ENCODE peak calls at places on chromosomes 12 and 14, in nine cellular contexts. P is ovary, J is IMR-90, Q is tibial nerve, U is A549, H is HepG2, R is GM12891, A is uterus, L is right lobe of liver. W is an unnamed sample.

GRCh38 chr12:52867636-52868035 is 18.8 kb upstream of the KRT78 start:
- DNase-seq in H (no peak), J (no peak), R (no peak), L (peak; percentile 53), U (peak; percentile 76), P (peak; percentile 32), Q (peak; percentile 42), A (no peak), W (no peak)

GRCh38 chr14:61468063-61468825 is 146.9 kb downstream of the PRKCH start:
- DNase-seq in R (no peak), U (no peak), Q (no peak), L (no peak), A (no peak), H (no peak), J (no peak), P (no peak), W (no peak)

GRCh38 chr14:100332797-100333196 is 9.7 kb downstream of the SLC25A47 start:
- DNase-seq in J (no peak), U (no peak), H (no peak), P (no peak), Q (no peak), L (no peak), R (no peak), A (no peak), W (no peak)

GRCh38 chr12:3032770-3033537 is 44.2 kb upstream of the TSPAN9 start:
- DNase-seq in A (no peak), H (no peak), Q (no peak), U (no peak), J (no peak), P (no peak), R (no peak), L (peak; percentile 43), W (no peak)

GRCh38 chr14:21455592-21455911 is 371 bp downstream of the CHD8 start:
- DNase-seq in H (no peak), R (no peak), Q (no peak), A (no peak), L (no peak), P (no peak), U (no peak), J (no peak), W (no peak)

GRCh38 chr14:22474730-22475351 is 114.2 kb downstream of the DAD1 start:
- DNase-seq in Q (no peak), U (no peak), J (peak; percentile 2), L (no peak), R (no peak), H (no peak), A (no peak), P (no peak), W (no peak)

GRCh38 chr12:15851919-15852318 is 30.3 kb upstream of the STRAP start:
- DNase-seq in H (no peak), A (no peak), P (no peak), L (no peak), R (no peak), Q (no peak), U (no peak), J (no peak), W (no peak)

GRCh38 chr14:53331247-53331646 is 178.1 kb upstream of the DDHD1 start:
- DNase-seq in Q (no peak), A (no peak), H (no peak), J (peak; percentile 93), U (no peak), P (no peak), L (no peak), R (no peak), W (no peak)

GRCh38 chr12:131775904-131776889 is 52.0 kb upstream of the MMP17 start:
- DNase-seq in L (no peak), U (no peak), J (no peak), A (no peak), P (no peak), R (no peak), Q (no peak), H (no peak), W (no peak)

GRCh38 chr12:3130053-3130805 is 53.0 kb downstream of the TSPAN9 start:
- DNase-seq in R (no peak), A (no peak), P (no peak), L (peak; percentile 52), H (no peak), Q (no peak), U (no peak), J (peak; percentile 19), W (no peak)

GRCh38 chr14:60164404-60164716 is 838 bp downstream of the DHRS7 start:
- DNase-seq in U (no peak), J (no peak), Q (no peak), P (no peak), R (no peak), H (peak; percentile 57), L (no peak), A (no peak), W (no peak)

GRCh38 chr14:60163741-60164140 is 1.5 kb downstream of the DHRS7 start:
- DNase-seq in H (no peak), L (no peak), Q (no peak), P (no peak), J (no peak), A (no peak), R (no peak), U (no peak), W (no peak)

GRCh38 chr14:60164717-60165546 is at the start of gene DHRS7:
- DNase-seq in L (peak; percentile 93), A (peak; percentile 80), H (peak; percentile 62), P (peak; percentile 83), R (peak; percentile 65), U (peak; percentile 82), Q (peak; percentile 65), J (peak; percentile 71), W (peak; percentile 56)

GRCh38 chr14:60166144-60166543 is 946 bp upstream of the DHRS7 start:
- DNase-seq in Q (no peak), P (no peak), A (no peak), U (no peak), R (no peak), H (no peak), L (no peak), J (no peak), W (no peak)

DNA sequence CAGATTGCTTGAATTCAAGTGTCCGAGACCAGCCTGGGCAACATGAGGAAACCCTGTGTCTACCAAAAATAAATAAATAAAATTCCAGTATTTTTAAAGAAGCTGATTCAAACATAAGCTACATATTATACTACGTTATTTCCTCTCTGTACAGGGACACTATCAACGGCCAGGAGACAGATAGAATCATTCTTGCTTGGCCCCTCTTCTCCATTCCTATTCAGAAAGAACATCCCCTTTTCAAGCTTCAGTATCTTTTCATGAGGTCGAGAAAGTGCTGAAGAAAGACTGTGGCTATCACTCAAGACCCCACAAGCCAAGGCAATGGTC is 314 bp upstream of the DHRS7 start:
- DNase-seq in J (no peak), Q (no peak), H (no peak), L (no peak), A (no peak), P (no peak), R (no peak), U (no peak), W (no peak)
- TF ChIP-seq POLR2A in J (no peak), Q (no peak), H (no peak), L (no peak), A (no peak), P (no peak), R (no peak), U (no peak), W (no peak)

GRCh38 chr14:31188744-31189143 is 18.8 kb downstream of the HECTD1 start:
- DNase-seq in P (no peak), U (no peak), H (no peak), Q (no peak), R (no peak), L (no peak), A (no peak), J (no peak), W (no peak)

GRCh38 chr14:31194095-31194494 is 13.5 kb downstream of the HECTD1 start:
- DNase-seq in J (peak; percentile 54), H (no peak), L (no peak), Q (no peak), R (no peak), P (no peak), U (no peak), A (no peak), W (no peak)

GRCh38 chr14:31190717-31191263 is 16.8 kb downstream of the HECTD1 start:
- DNase-seq in L (no peak), P (no peak), U (no peak), H (no peak), A (no peak), R (no peak), J (no peak), Q (no peak), W (no peak)

GRCh38 chr14:31189346-31190219 is 18.0 kb downstream of the HECTD1 start:
- DNase-seq in R (no peak), Q (no peak), A (no peak), P (no peak), L (no peak), U (no peak), H (no peak), J (no peak), W (no peak)

DNA sequence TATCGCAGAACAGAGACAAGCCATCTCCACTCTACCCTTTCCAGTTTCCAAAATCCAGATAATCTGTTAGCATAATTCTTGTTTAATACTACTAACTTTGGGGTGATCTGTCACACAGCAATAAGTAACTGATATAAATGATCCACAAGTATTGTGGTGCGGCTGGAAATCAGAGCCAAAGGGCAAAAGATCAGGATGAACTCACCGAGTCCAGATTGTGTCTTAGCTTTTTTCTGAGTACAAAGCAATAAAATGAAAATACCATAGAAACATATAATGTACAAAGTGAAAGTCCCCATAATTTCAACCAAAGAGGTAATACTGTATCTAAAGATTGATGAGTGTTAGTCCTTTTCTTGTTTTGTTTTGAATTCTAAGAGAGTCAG is 17.4 kb downstream of the HECTD1 start:
- DNase-seq in R (no peak), P (no peak), A (no peak), J (no peak), Q (no peak), U (no peak), H (no peak), L (no peak), W (no peak)
- TF ChIP-seq POLR2A in R (no peak), P (no peak), A (no peak), J (no peak), Q (no peak), U (no peak), H (no peak), L (no peak), W (no peak)

GRCh38 chr12:54383041-54383609 is 1.4 kb downstream of the ZNF385A start:
- DNase-seq in U (peak; percentile 83), P (no peak), A (no peak), R (no peak), Q (no peak), L (no peak), H (no peak), J (peak; percentile 96), W (peak; percentile 81)
- TF ChIP-seq POLR2A in U (no peak), P (no peak), A (no peak), R (no peak), Q (no peak), L (no peak), H (no peak), J (no peak), W (no peak)

DNA sequence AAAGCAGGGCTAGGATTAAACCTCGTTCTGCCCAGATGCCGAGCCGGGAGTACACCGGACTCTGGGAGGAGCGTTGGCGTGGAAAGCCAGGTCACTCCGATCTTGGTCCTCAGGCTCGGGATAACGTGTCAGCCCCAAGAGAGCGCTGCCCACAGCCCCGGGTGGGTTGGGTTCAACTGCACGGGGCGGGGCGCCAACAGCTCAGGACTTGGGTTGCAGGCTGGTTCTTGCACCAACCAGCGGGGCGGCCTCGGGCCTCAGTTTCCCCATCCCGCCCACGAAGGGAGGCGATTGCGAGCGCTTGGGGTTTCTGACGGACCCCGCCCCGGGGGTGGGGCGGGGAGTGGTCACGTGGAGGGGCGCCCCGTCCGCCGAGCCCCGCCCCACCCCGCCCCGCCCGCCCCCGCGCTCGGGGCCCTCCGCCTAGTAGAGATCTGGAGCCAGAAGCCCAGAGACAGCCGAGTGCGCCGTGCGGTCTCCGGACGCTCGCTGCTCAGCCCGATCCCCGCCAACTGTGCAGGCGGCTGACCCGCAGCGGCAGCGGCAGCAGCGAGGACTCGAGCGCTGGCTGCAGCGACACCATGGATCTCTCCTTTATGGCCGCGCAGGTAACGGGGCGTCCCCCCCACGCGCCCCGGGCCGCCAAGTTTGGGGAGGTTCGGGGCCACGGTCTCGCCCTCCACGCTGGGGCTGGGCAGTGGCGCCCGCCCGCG is at the start of gene C14orf132:
- DNase-seq in P (peak; percentile 69), H (no peak), R (peak; percentile 36), L (peak; percentile 86), J (peak; percentile 48), Q (peak; percentile 59), A (peak; percentile 84), U (peak; percentile 30), W (peak; percentile 70)
- TF ChIP-seq POLR2A in P (no peak), H (no peak), R (no peak), L (peak; percentile 81), J (peak; percentile 91), Q (peak; percentile 59), A (peak; percentile 62), U (peak; percentile 57), W (peak; percentile 90)